ENCODE peak calls at places on chromosomes 6 and 20, in ten cellular contexts. I is hippocampal formation; C is substantia nigra; N is mesendoderm; U is upper lobe of right lung; T is stimulated activated CD8-positive, alpha-beta memory T cell treated with anti-CD3 and anti-CD28 coated beads, Interleukin-15, amount 100 ng/mL, for 48 hours; H is astrocyte of the cerebellum; V is stimulated activated naive CD8-positive, alpha-beta T cell treated with anti-CD3 and anti-CD28 coated beads, Interleukin-15, Interleukin-2, amounts not matched to agents 100 U/mL and 50 U/mL, for 24 hours; J is AG04449; K is dorsolateral prefrontal cortex. G is an unnamed sample.

GRCh38 chr6:20589266-20589665 is 55.0 kb downstream of the CDKAL1 start:
- DNase-seq in I (no peak), C (no peak), N (no peak), U (no peak), T (no peak), H (no peak), V (no peak), J (no peak), K (no peak), G (no peak)

GRCh38 chr6:37125779-37126553 is 44.0 kb upstream of the PIM1 start:
- DNase-seq in I (no peak), C (no peak), N (peak), U (no peak), T (no peak), H (no peak), V (no peak), J (no peak), K (no peak), G (no peak)

GRCh38 chr20:48875233-48875913 is 46.1 kb upstream of the ARFGEF2 start:
- DNase-seq in I (no peak), C (no peak), N (no peak), U (no peak), T (no peak), H (no peak), V (no peak), J (no peak), K (no peak), G (no peak)

GRCh38 chr6:158122048-158122447 is 46.0 kb downstream of the SERAC1 start:
- DNase-seq in I (no peak), C (no peak), N (no peak), U (no peak), T (no peak), H (no peak), V (no peak), J (no peak), K (no peak), G (no peak)

GRCh38 chr6:2030682-2031244 is 214.6 kb downstream of the GMDS start:
- DNase-seq in I (no peak), C (no peak), N (no peak), U (no peak), T (no peak), H (no peak), V (no peak), J (no peak), K (no peak), G (no peak)

GRCh38 chr20:23475395-23475794 is 15.5 kb upstream of the CST8 start:
- DNase-seq in I (no peak), C (no peak), N (no peak), U (no peak), T (no peak), H (no peak), V (no peak), J (no peak), K (no peak), G (no peak)

GRCh38 chr6:160004018-160004417 is 35.1 kb downstream of the IGF2R start:
- DNase-seq in I (no peak), C (no peak), N (no peak), U (no peak), T (no peak), H (no peak), V (no peak), J (no peak), K (no peak), G (no peak)

GRCh38 chr6:44180406-44180805 is 21.8 kb downstream of the CAPN11 start:
- DNase-seq in I (no peak), C (no peak), N (no peak), U (no peak), T (no peak), H (no peak), V (no peak), J (no peak), K (no peak), G (no peak)

GRCh38 chr20:50054626-50055511 is 58.1 kb downstream of the UBE2V1 start:
- DNase-seq in I (peak), C (peak), N (no peak), U (no peak), T (no peak), H (peak), V (no peak), J (no peak), K (peak), G (peak)

GRCh38 chr6:53906842-53907241 is 112.0 kb downstream of the LRRC1 start:
- DNase-seq in I (no peak), C (no peak), N (no peak), U (no peak), T (no peak), H (no peak), V (no peak), J (no peak), K (peak), G (no peak)

GRCh38 chr6:29014729-29015608 is 9.9 kb upstream of the ZNF311 start:
- DNase-seq in I (no peak), C (no peak), N (peak), U (no peak), T (no peak), H (peak), V (no peak), J (no peak), K (no peak), G (no peak)

G was measured in C1 segment of cervical spinal cord.